ENCODE peak calls at places on chromosomes 16 and 17, in four cellular contexts. Z is IMR-90, H is Peyer's patch, A is H9. J is an unnamed sample.

GRCh38 chr17:144936-145670 is 7.7 kb downstream of the SCGB1C2 start:
- DNase-seq in H (no peak), Z (no peak), A (no peak), J (no peak)

GRCh38 chr16:600781-601180 is 10.9 kb downstream of the RAB40C start:
- DNase-seq in A (no peak), Z (no peak), H (no peak), J (no peak)

GRCh38 chr16:69526831-69527655 is 38.7 kb upstream of the NFAT5 start:
- DNase-seq in Z (no peak), A (no peak), H (no peak), J (no peak)

GRCh38 chr17:64658931-64659330 is 3.2 kb downstream of the SMURF2 start:
- DNase-seq in A (no peak), Z (peak; percentile 90), H (no peak), J (no peak)

GRCh38 chr17:13743906-13744305 is 142.2 kb upstream of the HS3ST3A1 start:
- DNase-seq in Z (no peak), A (no peak), H (no peak), J (no peak)

GRCh38 chr17:7438050-7438614 is 1.2 kb upstream of the FGF11 start:
- DNase-seq in H (peak; percentile 53), A (peak; percentile 90), Z (no peak), J (no peak)

GRCh38 chr17:8832711-8833352 is 33.7 kb upstream of the MFSD6L start:
- DNase-seq in Z (no peak), H (no peak), A (peak; percentile 94), J (no peak)

GRCh38 chr17:40017422-40018080 is 2.3 kb downstream of the CSF3 start:
- DNase-seq in H (no peak), Z (no peak), A (no peak), J (no peak)

GRCh38 chr17:4199818-4200402 is 56.9 kb downstream of the CYB5D2 start:
- DNase-seq in Z (peak; percentile 42), A (peak; percentile 58), H (no peak), J (no peak)

GRCh38 chr17:20103454-20104448 is 94.6 kb downstream of the SPECC1 start:
- DNase-seq in A (no peak), H (no peak), Z (no peak), J (no peak)

GRCh38 chr17:59093702-59094231 is 12.9 kb downstream of the TRIM37 start:
- DNase-seq in Z (peak; percentile 97), A (no peak), H (no peak), J (no peak)

GRCh38 chr17:16980813-16981731 is 9.2 kb upstream of the TNFRSF13B start:
- DNase-seq in Z (no peak), H (peak; percentile 79), A (peak; percentile 36), J (no peak)

GRCh38 chr17:12580640-12581039 is 85.0 kb upstream of the MYOCD start:
- DNase-seq in A (no peak), H (no peak), Z (peak; percentile 22), J (no peak)

GRCh38 chr17:13922885-13923284 is 146.4 kb upstream of the COX10 start:
- DNase-seq in Z (no peak), H (no peak), A (no peak), J (no peak)

GRCh38 chr17:77848257-77848656 is 110.2 kb upstream of the TNRC6C start:
- DNase-seq in H (no peak), Z (no peak), A (no peak), J (no peak)

GRCh38 chr16:89355686-89356085 is 134.7 kb downstream of the ANKRD11 start:
- DNase-seq in A (no peak), H (no peak), Z (no peak), J (no peak)

GRCh38 chr16:89357055-89357454 is 133.3 kb downstream of the ANKRD11 start:
- DNase-seq in H (no peak), Z (no peak), A (peak; percentile 66), J (no peak)

GRCh38 chr16:89359296-89360147 is 130.8 kb downstream of the ANKRD11 start:
- DNase-seq in Z (no peak), H (no peak), A (no peak), J (no peak)

GRCh38 chr16:89358030-89359005 is 132.0 kb downstream of the ANKRD11 start:
- DNase-seq in Z (no peak), H (peak; percentile 76), A (no peak), J (no peak)

GRCh38 chr16:89357460-89357859 is 132.9 kb downstream of the ANKRD11 start:
- DNase-seq in Z (no peak), H (no peak), A (peak; percentile 63), J (no peak)
- H3K4me1 ChIP-seq in Z (peaks cover 29% of the 10 kb centered on the region), H (peaks cover 35% of the 10 kb centered on the region), A (peaks cover 21% of the 10 kb centered on the region), J (peaks cover 63% of the 10 kb centered on the region)

GRCh38 chr17:28744104-28744801 is 442 bp downstream of the TRAF4 start:
- DNase-seq in Z (peak; percentile 41), A (peak; percentile 87), H (peak; percentile 77), J (no peak)
- TF ChIP-seq CTCF in Z (no peak), A (no peak), H (no peak), J (no peak)

GRCh38 chr16:11131706-11132105 is 124.3 kb downstream of the SOCS1 start:
- DNase-seq in H (no peak), Z (no peak), A (peak; percentile 25), J (no peak)

GRCh38 chr16:11135167-11135973 is 120.6 kb downstream of the SOCS1 start:
- DNase-seq in A (no peak), H (no peak), Z (peak; percentile 49), J (no peak)

GRCh38 chr16:11133344-11133921 is 122.6 kb downstream of the SOCS1 start:
- DNase-seq in A (peak; percentile 24), H (peak; percentile 37), Z (peak; percentile 96), J (peak; percentile 54)

GRCh38 chr16:11136600-11136999 is 119.4 kb downstream of the SOCS1 start:
- DNase-seq in Z (no peak), A (peak; percentile 18), H (no peak), J (no peak)

GRCh38 chr16:11134722-11135121 is 121.3 kb downstream of the SOCS1 start:
- DNase-seq in Z (no peak), A (no peak), H (no peak), J (no peak)
- H3K4me1 ChIP-seq in Z (peaks cover 46% of the 10 kb centered on the region), A (peaks cover 3% of the 10 kb centered on the region), H (no peaks in the 10 kb centered on the region), J (peaks cover 26% of the 10 kb centered on the region)

GRCh38 chr17:72457712-72458111 is 336.9 kb downstream of the SOX9 start:
- DNase-seq in Z (no peak), A (no peak), H (no peak), J (no peak)

GRCh38 chr17:72458301-72458700 is 337.5 kb downstream of the SOX9 start:
- DNase-seq in Z (no peak), H (no peak), A (no peak), J (no peak)

GRCh38 chr17:72456026-72456569 is 335.3 kb downstream of the SOX9 start:
- DNase-seq in H (no peak), Z (peak; percentile 67), A (no peak), J (no peak)

GRCh38 chr17:72454342-72454741 is 333.5 kb downstream of the SOX9 start:
- DNase-seq in A (no peak), Z (no peak), H (no peak), J (no peak)

DNA sequence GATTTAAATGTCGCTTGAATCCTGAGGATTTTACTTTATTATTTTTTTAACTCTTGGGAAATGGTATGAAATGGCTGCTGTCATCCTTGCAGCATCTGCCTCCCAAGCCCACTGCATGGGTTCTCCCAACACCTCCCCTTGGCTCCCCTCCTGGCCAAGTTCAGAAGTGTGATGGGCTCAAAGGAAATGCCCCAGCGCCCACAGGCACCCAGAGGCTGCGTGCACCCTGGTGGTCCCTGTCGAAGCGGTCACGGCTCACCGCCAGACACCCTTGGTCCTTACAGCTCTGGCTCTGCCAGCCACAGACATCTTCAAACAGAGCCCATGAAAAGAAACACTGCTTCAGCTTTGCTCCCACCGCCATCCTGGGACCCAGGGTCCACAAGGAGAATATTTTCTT is 334.7 kb downstream of the SOX9 start:
- DNase-seq in Z (no peak), A (no peak), H (no peak), J (no peak)
- TF ChIP-seq CTCF in Z (peak; percentile 2), A (peak; percentile 29), H (no peak), J (no peak)

DNA sequence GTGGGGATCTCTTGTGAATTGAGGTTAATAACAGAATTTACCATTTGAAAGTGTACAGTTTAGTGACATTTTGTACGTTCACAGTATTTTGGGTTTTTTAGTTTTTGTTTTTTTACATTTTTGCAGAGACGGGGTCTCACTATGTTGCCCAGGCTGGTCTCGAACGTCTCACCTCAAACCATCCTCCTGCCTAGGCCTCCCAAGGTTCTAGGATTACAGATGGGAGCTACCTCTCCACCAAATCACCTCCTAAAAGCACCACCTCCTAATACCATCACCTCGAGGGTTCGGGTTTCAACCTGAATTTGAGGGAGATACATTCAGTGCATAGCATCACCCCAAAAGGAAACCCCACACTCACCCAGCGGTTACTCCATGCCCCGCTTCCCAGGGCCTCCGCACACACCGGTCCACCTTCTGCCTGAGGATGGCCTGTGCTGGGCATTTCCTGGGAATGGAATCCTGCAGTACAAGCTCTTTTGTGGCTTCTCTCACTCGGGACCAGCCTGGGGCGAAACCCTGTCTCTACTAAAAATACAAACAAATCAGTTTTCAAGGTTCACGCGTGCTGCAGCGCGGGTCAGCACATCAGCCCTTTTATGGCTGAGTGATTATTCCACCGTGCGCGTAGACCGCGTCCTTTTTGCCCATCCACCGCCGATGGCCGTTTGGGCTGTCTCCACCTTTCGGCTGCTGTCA is 182.7 kb upstream of the CIBAR2 start:
- DNase-seq in Z (no peak), H (no peak), A (no peak), J (no peak)
- H3K4me1 ChIP-seq in Z (peaks cover 3% of the 10 kb centered on the region), H (no peaks in the 10 kb centered on the region), A (no peaks in the 10 kb centered on the region), J (no peaks in the 10 kb centered on the region)

GRCh38 chr16:9138731-9139501 is 47.5 kb downstream of the HAPSTR1 start:
- DNase-seq in A (peak; percentile 89), H (peak; percentile 59), Z (peak; percentile 58), J (no peak)

GRCh38 chr16:9139965-9140364 is 48.5 kb downstream of the HAPSTR1 start:
- DNase-seq in Z (peak; percentile 35), A (peak; percentile 71), H (no peak), J (no peak)

GRCh38 chr16:9141813-9142212 is 50.4 kb downstream of the HAPSTR1 start:
- DNase-seq in H (no peak), A (no peak), Z (no peak), J (no peak)

GRCh38 chr16:9148376-9149015 is 57.1 kb downstream of the HAPSTR1 start:
- DNase-seq in Z (no peak), A (no peak), H (no peak), J (no peak)

DNA sequence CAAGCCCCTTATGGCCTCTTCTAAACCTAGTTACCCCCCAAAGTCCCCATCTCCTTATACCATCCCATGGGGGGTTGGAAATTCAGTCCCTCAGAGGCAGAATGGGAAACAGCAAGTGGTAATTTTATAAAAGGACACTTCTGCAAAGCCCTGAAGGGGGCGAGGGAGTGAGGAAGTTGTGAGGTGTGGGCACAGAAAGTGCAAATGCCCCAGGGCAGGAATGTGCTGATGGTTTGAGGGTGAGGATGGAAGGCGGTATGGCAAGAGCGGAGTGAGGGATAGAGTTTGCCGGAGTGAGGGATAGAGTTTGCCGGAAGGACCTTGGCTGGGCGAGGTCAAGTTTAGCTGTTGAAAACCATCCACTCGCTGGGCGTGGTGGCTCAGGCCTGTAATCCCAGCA is 52.7 kb downstream of the HAPSTR1 start:
- DNase-seq in A (no peak), H (no peak), Z (no peak), J (no peak)
- TF ChIP-seq CTCF in A (peak; percentile 30), H (no peak), Z (no peak), J (no peak)

DNA sequence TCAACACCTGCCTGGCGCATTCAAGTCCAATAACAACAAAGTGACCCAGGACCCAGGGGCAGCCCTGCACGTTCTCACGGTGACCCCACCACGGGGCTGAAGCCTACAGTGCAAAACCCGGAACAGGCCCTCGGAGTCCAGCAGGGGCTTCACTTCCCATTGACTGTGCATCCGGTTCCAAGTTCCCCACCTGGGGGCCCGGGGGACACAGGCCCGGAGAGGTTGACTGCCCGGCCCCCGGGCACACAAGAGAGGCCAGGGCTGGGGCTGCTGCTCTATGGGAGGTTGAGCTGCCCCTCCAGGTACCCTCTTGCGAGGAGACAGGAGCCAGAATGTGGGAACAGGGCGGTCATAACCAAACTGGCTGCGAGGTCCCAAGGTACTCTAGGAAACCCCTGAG is 31.3 kb downstream of the ENGASE start:
- DNase-seq in Z (no peak), A (no peak), H (no peak), J (no peak)
- H3K4me1 ChIP-seq in Z (no peaks in the 10 kb centered on the region), A (no peaks in the 10 kb centered on the region), H (no peaks in the 10 kb centered on the region), J (no peaks in the 10 kb centered on the region)